ENCODE peak calls at places on chromosomes 6 and 20, in four cellular contexts. One of them, this sample, is unnamed.

GRCh38 chr20:47466704-47467459 is 34.8 kb upstream of the NCOA3 start:
- DNase-seq in Peyer's patch: peak
- DNase-seq in lower leg skin: no peak
- DNase-seq in IMR-90: no peak
- DNase-seq in this sample: no peak

GRCh38 chr20:3927486-3928291 is 38.5 kb downstream of the PANK2 start:
- DNase-seq in Peyer's patch: no peak
- DNase-seq in lower leg skin: no peak
- DNase-seq in IMR-90: peak
- DNase-seq in this sample: no peak

GRCh38 chr6:97437087-97437486 is 154.1 kb upstream of the MMS22L start:
- DNase-seq in Peyer's patch: no peak
- DNase-seq in IMR-90: peak
- DNase-seq in lower leg skin: no peak
- DNase-seq in this sample: peak

GRCh38 chr6:116397960-116398359 is 27.2 kb downstream of the DSE start:
- DNase-seq in lower leg skin: no peak
- DNase-seq in IMR-90: peak
- DNase-seq in Peyer's patch: no peak
- DNase-seq in this sample: no peak

GRCh38 chr20:46243707-46244628 is 64.3 kb downstream of the CDH22 start:
- DNase-seq in Peyer's patch: no peak
- DNase-seq in IMR-90: peak
- DNase-seq in lower leg skin: no peak
- DNase-seq in this sample: no peak

GRCh38 chr6:34537922-34538550 is 18.1 kb downstream of the SPDEF start:
- DNase-seq in Peyer's patch: no peak
- DNase-seq in lower leg skin: no peak
- DNase-seq in IMR-90: no peak
- DNase-seq in this sample: no peak

GRCh38 chr6:131628726-131629125 is 684 bp upstream of the MED23 start:
- DNase-seq in Peyer's patch: no peak
- DNase-seq in lower leg skin: no peak
- DNase-seq in IMR-90: no peak
- DNase-seq in this sample: no peak

GRCh38 chr6:117381749-117382148 is 44.0 kb downstream of the ROS1 start:
- DNase-seq in Peyer's patch: no peak
- DNase-seq in lower leg skin: no peak
- DNase-seq in IMR-90: no peak
- DNase-seq in this sample: no peak

GRCh38 chr6:16296061-16296670 is 57.8 kb downstream of the GMPR start:
- DNase-seq in IMR-90: no peak
- DNase-seq in lower leg skin: no peak
- DNase-seq in Peyer's patch: no peak
- DNase-seq in this sample: no peak

GRCh38 chr6:112044856-112045255 is 9.0 kb upstream of the CCN6 start:
- DNase-seq in IMR-90: peak
- DNase-seq in Peyer's patch: no peak
- DNase-seq in lower leg skin: no peak
- DNase-seq in this sample: no peak

GRCh38 chr20:57582432-57583288 is 21.8 kb downstream of the PCK1 start:
- DNase-seq in IMR-90: peak
- DNase-seq in Peyer's patch: no peak
- DNase-seq in lower leg skin: peak
- DNase-seq in this sample: no peak

GRCh38 chr6:13724174-13724573 is 12.5 kb upstream of the RANBP9 start:
- DNase-seq in Peyer's patch: no peak
- DNase-seq in IMR-90: no peak
- DNase-seq in lower leg skin: no peak
- DNase-seq in this sample: no peak

GRCh38 chr6:17957488-17957887 is 29.9 kb downstream of the KIF13A start:
- DNase-seq in IMR-90: peak
- DNase-seq in Peyer's patch: no peak
- DNase-seq in lower leg skin: no peak
- DNase-seq in this sample: no peak

GRCh38 chr6:20708367-20709124 is 174.3 kb downstream of the CDKAL1 start:
- DNase-seq in lower leg skin: no peak
- DNase-seq in IMR-90: peak
- DNase-seq in Peyer's patch: no peak
- DNase-seq in this sample: no peak

GRCh38 chr20:50735813-50736212 is 4.4 kb downstream of the PARD6B start:
- DNase-seq in Peyer's patch: no peak
- DNase-seq in IMR-90: no peak
- DNase-seq in lower leg skin: no peak
- DNase-seq in this sample: no peak

GRCh38 chr6:6293317-6293716 is 27.1 kb downstream of the F13A1 start:
- DNase-seq in lower leg skin: no peak
- DNase-seq in Peyer's patch: no peak
- DNase-seq in IMR-90: no peak
- DNase-seq in this sample: no peak

DNA sequence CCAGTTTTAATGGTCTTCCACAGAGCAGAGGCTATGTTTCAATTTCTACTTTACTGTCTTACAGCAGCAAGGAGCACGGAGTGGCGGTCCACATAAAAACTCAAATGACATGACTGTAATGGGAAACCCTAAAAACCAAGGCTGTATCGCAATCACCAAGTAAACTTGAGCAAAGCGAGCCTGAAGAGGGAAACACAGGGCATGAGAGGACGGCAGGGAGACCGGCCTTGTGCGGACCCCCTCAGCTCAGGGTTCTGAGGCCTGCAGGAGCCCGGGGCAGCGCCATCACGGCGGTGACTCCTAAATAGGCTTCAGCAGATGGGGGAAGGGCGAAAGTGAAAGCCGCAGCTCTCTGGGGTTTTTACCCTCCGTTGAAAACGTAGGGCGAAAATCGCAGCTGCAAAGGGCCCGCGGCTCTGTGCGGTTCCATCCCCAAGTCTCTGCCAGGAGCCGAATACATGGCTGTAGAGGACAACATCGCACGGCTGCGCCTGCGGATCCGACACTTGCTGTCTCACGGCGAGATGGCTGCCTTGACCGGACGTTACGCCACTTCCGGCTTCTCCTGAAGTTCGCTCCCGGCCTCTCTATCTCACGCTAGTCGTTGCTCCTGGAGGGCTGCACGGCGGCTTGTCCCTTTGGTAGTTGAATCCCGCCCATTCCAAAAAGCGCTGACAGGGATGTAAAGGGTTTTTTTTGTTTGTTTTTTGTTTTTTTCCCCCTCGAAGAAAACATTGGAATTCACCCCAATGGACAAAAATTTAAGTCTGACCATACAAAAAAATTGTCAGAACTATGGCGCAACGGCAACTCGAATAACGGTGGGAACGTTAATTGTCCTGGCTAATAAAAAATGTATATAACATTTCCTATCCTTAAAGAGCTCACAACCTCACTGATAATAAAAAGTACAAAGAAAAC is at the start of gene PSMB1:
- DNase-seq in Peyer's patch: peak
- DNase-seq in IMR-90: peak
- DNase-seq in lower leg skin: peak
- DNase-seq in this sample: peak
- TF ChIP-seq POLR2A in Peyer's patch: peak
- TF ChIP-seq POLR2A in IMR-90: peak
- TF ChIP-seq POLR2A in lower leg skin: peak
- TF ChIP-seq POLR2A in this sample: peak

GRCh38 chr6:3718407-3718806 is 33.1 kb downstream of the PXDC1 start:
- DNase-seq in IMR-90: no peak
- DNase-seq in lower leg skin: no peak
- DNase-seq in Peyer's patch: no peak
- DNase-seq in this sample: no peak

GRCh38 chr6:3722785-3723184 is 28.7 kb downstream of the PXDC1 start:
- DNase-seq in lower leg skin: no peak
- DNase-seq in IMR-90: no peak
- DNase-seq in Peyer's patch: no peak
- DNase-seq in this sample: no peak

GRCh38 chr6:3722211-3722621 is 29.3 kb downstream of the PXDC1 start:
- DNase-seq in IMR-90: peak
- DNase-seq in Peyer's patch: no peak
- DNase-seq in lower leg skin: no peak
- DNase-seq in this sample: no peak

GRCh38 chr6:3721810-3722209 is 29.7 kb downstream of the PXDC1 start:
- DNase-seq in lower leg skin: no peak
- DNase-seq in Peyer's patch: no peak
- DNase-seq in IMR-90: no peak
- DNase-seq in this sample: no peak

GRCh38 chr6:3719462-3720308 is 31.8 kb downstream of the PXDC1 start:
- DNase-seq in lower leg skin: no peak
- DNase-seq in IMR-90: no peak
- DNase-seq in Peyer's patch: no peak
- DNase-seq in this sample: no peak
- TF ChIP-seq POLR2A in lower leg skin: no peak
- TF ChIP-seq POLR2A in IMR-90: no peak
- TF ChIP-seq POLR2A in Peyer's patch: no peak
- TF ChIP-seq POLR2A in this sample: no peak

DNA sequence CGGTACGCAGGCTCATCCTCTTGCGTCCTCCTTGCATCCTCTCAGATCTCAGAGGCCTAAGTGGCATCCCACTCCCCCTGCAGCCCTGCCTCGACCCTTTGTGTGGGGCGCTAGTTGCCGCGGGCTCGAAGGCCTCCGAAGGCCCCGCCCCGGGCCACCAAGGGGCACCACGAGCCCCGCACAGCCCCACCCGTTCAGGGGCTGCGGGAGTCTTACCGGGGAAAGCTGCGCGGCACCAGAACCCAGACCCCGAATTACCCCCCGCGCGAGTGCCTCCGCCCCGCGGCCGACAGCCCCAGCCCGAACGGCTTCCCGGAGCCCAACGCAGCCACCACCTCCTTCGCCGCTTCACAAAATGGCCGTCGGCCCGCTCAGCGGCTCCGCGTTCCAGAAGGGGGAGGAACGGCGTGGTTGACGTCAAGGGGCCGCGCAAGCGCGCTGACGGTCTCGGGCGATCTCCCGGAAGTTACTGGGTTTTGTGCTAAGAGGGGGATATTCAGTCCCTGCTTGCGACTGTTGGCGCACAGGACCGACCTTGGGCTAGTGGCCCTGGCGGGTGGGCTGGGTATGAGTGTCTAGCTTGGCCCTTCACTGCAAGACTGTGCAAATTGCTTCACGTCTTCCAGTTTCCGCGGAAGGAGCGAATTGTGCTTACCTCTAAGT is at the start of the genes CPNE1 and RBM12:
- DNase-seq in lower leg skin: peak
- DNase-seq in IMR-90: peak
- DNase-seq in Peyer's patch: peak
- DNase-seq in this sample: peak
- TF ChIP-seq POLR2A in lower leg skin: peak
- TF ChIP-seq POLR2A in IMR-90: peak
- TF ChIP-seq POLR2A in Peyer's patch: peak
- TF ChIP-seq POLR2A in this sample: peak

GRCh38 chr6:33288942-33289783 is at the start of the genes PFDN6 and WDR46:
- DNase-seq in Peyer's patch: peak
- DNase-seq in lower leg skin: peak
- DNase-seq in IMR-90: peak
- DNase-seq in this sample: peak
- TF ChIP-seq POLR2A in Peyer's patch: peak
- TF ChIP-seq POLR2A in lower leg skin: no peak
- TF ChIP-seq POLR2A in IMR-90: peak
- TF ChIP-seq POLR2A in this sample: peak

GRCh38 chr20:41617931-41618806 is at the start of gene CHD6:
- DNase-seq in lower leg skin: peak
- DNase-seq in Peyer's patch: peak
- DNase-seq in IMR-90: peak
- DNase-seq in this sample: peak
- TF ChIP-seq POLR2A in lower leg skin: no peak
- TF ChIP-seq POLR2A in Peyer's patch: no peak
- TF ChIP-seq POLR2A in IMR-90: peak
- TF ChIP-seq POLR2A in this sample: peak

GRCh38 chr6:2969549-2969948 is 1.8 kb downstream of the SERPINB6 start:
- DNase-seq in Peyer's patch: no peak
- DNase-seq in lower leg skin: no peak
- DNase-seq in IMR-90: no peak
- DNase-seq in this sample: no peak

GRCh38 chr6:2970034-2970685 is 1.2 kb downstream of the SERPINB6 start:
- DNase-seq in Peyer's patch: no peak
- DNase-seq in IMR-90: peak
- DNase-seq in lower leg skin: no peak
- DNase-seq in this sample: no peak

GRCh38 chr6:2970753-2971419 is 481 bp downstream of the SERPINB6 start:
- DNase-seq in lower leg skin: no peak
- DNase-seq in Peyer's patch: peak
- DNase-seq in IMR-90: peak
- DNase-seq in this sample: no peak

GRCh38 chr6:2973656-2974055 is 2.3 kb upstream of the SERPINB6 start:
- DNase-seq in IMR-90: no peak
- DNase-seq in Peyer's patch: no peak
- DNase-seq in lower leg skin: no peak
- DNase-seq in this sample: no peak

GRCh38 chr6:2971420-2972218 is at the start of gene SERPINB6:
- DNase-seq in lower leg skin: peak
- DNase-seq in Peyer's patch: peak
- DNase-seq in IMR-90: peak
- DNase-seq in this sample: no peak
- TF ChIP-seq POLR2A in lower leg skin: no peak
- TF ChIP-seq POLR2A in Peyer's patch: peak
- TF ChIP-seq POLR2A in IMR-90: peak
- TF ChIP-seq POLR2A in this sample: no peak

DNA sequence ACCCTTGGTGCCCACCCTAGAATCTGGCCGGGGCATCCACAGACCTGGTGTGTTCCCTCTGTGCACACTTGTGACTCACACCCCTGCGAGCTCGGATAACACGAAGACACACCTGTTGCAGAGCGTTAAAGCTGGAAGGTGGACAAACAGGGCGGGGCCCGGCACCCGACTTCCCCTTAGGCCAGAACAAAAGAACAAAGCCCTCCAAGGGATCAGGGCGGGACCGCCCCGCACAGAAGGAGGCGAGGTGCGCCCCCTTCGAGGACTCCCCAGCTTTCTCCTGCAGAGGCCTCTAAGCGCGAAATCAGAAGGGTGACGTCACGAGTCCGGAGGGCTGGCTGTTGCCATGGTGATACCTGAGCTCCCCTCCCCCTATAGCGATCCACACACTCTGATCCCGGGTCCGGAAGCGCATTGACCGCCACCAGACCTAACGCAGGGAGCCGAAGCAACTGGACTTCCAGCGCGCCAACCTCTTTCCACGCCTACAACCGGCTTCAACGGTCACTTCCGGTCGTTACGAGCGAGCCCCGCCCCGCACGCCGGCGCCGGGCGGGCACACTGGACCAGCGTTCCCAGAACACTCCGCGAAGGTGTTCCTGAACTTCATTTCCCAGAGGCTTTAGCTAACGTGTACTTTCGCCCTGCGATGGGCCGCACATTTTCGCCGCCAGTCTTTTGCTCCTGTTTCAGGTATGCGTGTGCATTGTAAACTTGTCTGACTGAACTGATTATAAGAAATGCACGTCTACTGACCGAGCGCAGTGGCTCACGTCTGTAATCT is at the start of gene ZNF184:
- DNase-seq in Peyer's patch: peak
- DNase-seq in IMR-90: peak
- DNase-seq in lower leg skin: peak
- DNase-seq in this sample: peak
- TF ChIP-seq POLR2A in Peyer's patch: peak
- TF ChIP-seq POLR2A in IMR-90: peak
- TF ChIP-seq POLR2A in lower leg skin: peak
- TF ChIP-seq POLR2A in this sample: peak

This sample was measured in GM12891.